ENCODE peak calls at places on chromosomes 3 and 15, in five cellular contexts. B, C, G, Y and D are unnamed samples.

GRCh38 chr3:71973337-71974030 is 188.5 kb upstream of the PROK2 start:
- DNase-seq in B (no peak), C (no peak), G (peak; percentile 76), Y (no peak), D (peak; percentile 44)

GRCh38 chr15:85825118-85825517 is 30.4 kb upstream of the KLHL25 start:
- DNase-seq in B (no peak), C (no peak), G (no peak), Y (no peak), D (no peak)

GRCh38 chr15:63601727-63602185 is 4.6 kb downstream of the FBXL22 start:
- DNase-seq in B (no peak), C (no peak), G (peak; percentile 43), Y (no peak), D (no peak)

GRCh38 chr3:7978104-7978457 is 523.5 kb upstream of the LMCD1 start:
- DNase-seq in B (no peak), C (no peak), G (peak; percentile 78), Y (no peak), D (peak; percentile 50)

GRCh38 chr3:171461087-171461917 is 1.1 kb upstream of the TNIK start:
- DNase-seq in B (no peak), C (no peak), G (no peak), Y (peak; percentile 42), D (no peak)

GRCh38 chr3:156459434-156459833 is 95.5 kb downstream of the SSR3 start:
- DNase-seq in B (no peak), C (no peak), G (peak; percentile 64), Y (no peak), D (peak; percentile 49)

GRCh38 chr15:95291878-95292472 is 1038.5 kb upstream of the NR2F2 start:
- DNase-seq in B (peak; percentile 40), C (no peak), G (no peak), Y (peak; percentile 67), D (no peak)

GRCh38 chr3:16147226-16147625 is 27.3 kb upstream of the GALNT15 start:
- DNase-seq in B (peak; percentile 25), C (no peak), G (no peak), Y (no peak), D (no peak)

GRCh38 chr3:30751610-30752299 is 142.7 kb downstream of the GADL1 start:
- DNase-seq in B (no peak), C (no peak), G (peak; percentile 69), Y (peak; percentile 49), D (peak; percentile 38)

GRCh38 chr3:50675179-50676030 is 678 bp downstream of the DOCK3 start:
- DNase-seq in B (peak; percentile 13), C (no peak), G (peak; percentile 82), Y (peak; percentile 54), D (peak; percentile 62)

GRCh38 chr3:149879872-149880271 is 66.9 kb downstream of the RNF13 start:
- DNase-seq in B (peak; percentile 43), C (no peak), G (peak; percentile 62), Y (peak; percentile 69), D (peak; percentile 55)

GRCh38 chr3:159032311-159032710 is 230.5 kb downstream of the MFSD1 start:
- DNase-seq in B (no peak), C (no peak), G (no peak), Y (no peak), D (no peak)

GRCh38 chr3:130826516-130826915 is 67.4 kb upstream of the ATP2C1 start:
- DNase-seq in B (no peak), C (no peak), G (no peak), Y (no peak), D (no peak)

GRCh38 chr15:98914626-98915025 is 93.0 kb downstream of the PGPEP1L start:
- DNase-seq in B (no peak), C (no peak), G (no peak), Y (no peak), D (no peak)

GRCh38 chr3:146650691-146651090 is 45.5 kb upstream of the PLSCR5 start:
- DNase-seq in B (no peak), C (no peak), G (no peak), Y (no peak), D (no peak)

GRCh38 chr15:36479200-36479896 is 100.1 kb upstream of the CDIN1 start:
- DNase-seq in B (no peak), C (no peak), G (no peak), Y (no peak), D (no peak)

GRCh38 chr3:188720215-188720614 is 451.6 kb upstream of the TPRG1 start:
- DNase-seq in B (no peak), C (no peak), G (no peak), Y (no peak), D (no peak)

GRCh38 chr3:61378321-61378720 is 127.1 kb upstream of the FHIT start:
- DNase-seq in B (no peak), C (no peak), G (no peak), Y (no peak), D (no peak)

GRCh38 chr3:106728315-106728821 is 648.9 kb upstream of the CCDC54 start:
- DNase-seq in B (peak; percentile 5), C (no peak), G (no peak), Y (no peak), D (no peak)

GRCh38 chr3:94159062-94159726 is 96.3 kb downstream of the NSUN3 start:
- DNase-seq in B (peak; percentile 43), C (no peak), G (no peak), Y (peak; percentile 62), D (no peak)

GRCh38 chr15:80934761-80935221 is 54.8 kb downstream of the MESD start:
- DNase-seq in B (no peak), C (no peak), G (peak; percentile 77), Y (peak; percentile 47), D (no peak)

GRCh38 chr15:98160236-98160635 is 199.7 kb downstream of the ARRDC4 start:
- DNase-seq in B (no peak), C (no peak), G (no peak), Y (no peak), D (no peak)